ENCODE peak calls at places on chromosomes 6 and 20, in five cellular contexts. Z, B, C, U and Y are unnamed samples. For H3K36me3 and H3K4me1, the result is how much of the 10 kb centered on the place peaks cover.

GRCh38 chr6:22575190-22575589 is 5.8 kb downstream of the HDGFL1 start:
- DNase-seq in C (no peak), B (no peak), Z (no peak), U (no peak), Y (peak)

GRCh38 chr6:28757429-28758045 is 166.2 kb downstream of the TRIM27 start:
- DNase-seq in Z (no peak), C (no peak), U (no peak), B (no peak), Y (no peak)

GRCh38 chr6:150775400-150775799 is 90.1 kb upstream of the MTHFD1L start:
- DNase-seq in B (no peak), Z (no peak), C (no peak), U (no peak), Y (no peak)

GRCh38 chr20:3890410-3890751 is 1.2 kb downstream of the PANK2 start:
- DNase-seq in Z (no peak), U (no peak), C (no peak), B (no peak), Y (peak)

GRCh38 chr20:14498809-14499208 is 161.4 kb upstream of the FLRT3 start:
- DNase-seq in C (no peak), U (no peak), B (no peak), Z (no peak), Y (no peak)

GRCh38 chr6:118750143-118750542 is 98.8 kb upstream of the CEP85L start:
- DNase-seq in B (no peak), C (no peak), Z (no peak), U (no peak), Y (no peak)

GRCh38 chr6:97186416-97186999 is 96.5 kb downstream of the MMS22L start:
- DNase-seq in Z (peak), C (peak), B (peak), U (peak), Y (peak)

GRCh38 chr6:125918681-125919566 is 37.6 kb upstream of the HINT3 start:
- DNase-seq in U (peak), B (no peak), C (peak), Z (no peak), Y (peak)

GRCh38 chr6:108884211-108885059 is 36.2 kb downstream of the ARMC2 start:
- DNase-seq in Z (no peak), B (no peak), U (no peak), C (no peak), Y (no peak)

GRCh38 chr6:52253494-52253893 is 9.2 kb upstream of the IL17F start:
- DNase-seq in Z (no peak), C (no peak), B (no peak), U (no peak), Y (no peak)

GRCh38 chr6:128860782-128861181 is 22.2 kb upstream of the LAMA2 start:
- DNase-seq in Z (no peak), C (no peak), B (no peak), U (no peak), Y (no peak)

GRCh38 chr6:167392631-167393301 is 67.9 kb downstream of the TTLL2 start:
- DNase-seq in C (no peak), Z (no peak), B (no peak), U (no peak), Y (no peak)

GRCh38 chr6:95991906-95992305 is 23.9 kb upstream of the FUT9 start:
- DNase-seq in U (no peak), B (no peak), Z (no peak), C (no peak), Y (no peak)

GRCh38 chr20:9829835-9830234 is 9.0 kb downstream of the PAK5 start:
- DNase-seq in Z (no peak), B (no peak), U (no peak), C (no peak), Y (no peak)

GRCh38 chr6:151993364-151993763 is 185.9 kb downstream of the ESR1 start:
- DNase-seq in Z (no peak), B (peak), C (peak), U (no peak), Y (no peak)

GRCh38 chr6:42226251-42227143 is 8.8 kb upstream of the MRPS10 start:
- DNase-seq in U (no peak), Z (no peak), B (no peak), C (no peak), Y (peak)

GRCh38 chr6:12083763-12084162 is 71.7 kb downstream of the HIVEP1 start:
- DNase-seq in Z (no peak), C (no peak), U (no peak), B (no peak), Y (no peak)

GRCh38 chr6:72245565-72245964 is 359.2 kb downstream of the RIMS1 start:
- DNase-seq in U (no peak), C (no peak), Z (no peak), B (no peak), Y (no peak)

GRCh38 chr6:14818422-14818884 is 427.4 kb upstream of the JARID2 start:
- DNase-seq in C (no peak), U (no peak), B (no peak), Z (no peak), Y (no peak)

GRCh38 chr6:20969551-20969950 is 435.3 kb downstream of the CDKAL1 start:
- DNase-seq in B (no peak), U (no peak), C (no peak), Z (no peak), Y (no peak)

GRCh38 chr20:1478566-1478965 is 11.9 kb upstream of the NSFL1C start:
- DNase-seq in B (no peak), C (no peak), U (no peak), Z (no peak), Y (no peak)

GRCh38 chr6:12472601-12473038 is 182.5 kb downstream of the EDN1 start:
- DNase-seq in Z (peak), B (peak), U (no peak), C (no peak), Y (no peak)

GRCh38 chr20:2387180-2387577 is 6.5 kb downstream of the TGM6 start:
- DNase-seq in U (no peak), Z (no peak), C (no peak), B (no peak), Y (peak)

GRCh38 chr6:21769405-21769851 is 175.9 kb downstream of the SOX4 start:
- DNase-seq in B (no peak), C (peak), U (no peak), Z (no peak), Y (peak)

GRCh38 chr6:165181951-165182414 is 127.4 kb downstream of the C6orf118 start:
- DNase-seq in C (no peak), B (no peak), Z (no peak), U (no peak), Y (peak)

GRCh38 chr6:83365931-83366330 is 64.9 kb downstream of the ME1 start:
- DNase-seq in C (no peak), B (no peak), U (no peak), Z (no peak), Y (no peak)

GRCh38 chr20:38836991-38837390 is 31.5 kb downstream of the PPP1R16B start:
- DNase-seq in B (no peak), C (no peak), U (no peak), Z (no peak), Y (no peak)

GRCh38 chr6:67748521-67748920 is 886.6 kb upstream of the ADGRB3 start:
- DNase-seq in C (no peak), B (no peak), U (no peak), Z (no peak), Y (no peak)

GRCh38 chr6:15375638-15376290 is 129.9 kb downstream of the JARID2 start:
- DNase-seq in C (no peak), U (no peak), B (no peak), Z (no peak), Y (no peak)

GRCh38 chr6:88662163-88662580 is 301.2 kb downstream of the RNGTT start:
- DNase-seq in U (no peak), Z (no peak), C (no peak), B (no peak), Y (no peak)

GRCh38 chr20:31713312-31714049 is 9.2 kb downstream of the BCL2L1 start:
- DNase-seq in Z (peak), U (no peak), B (peak), C (peak), Y (peak)

GRCh38 chr20:51013577-51014330 is 9.2 kb downstream of the KCNG1 start:
- DNase-seq in U (no peak), C (no peak), Z (no peak), B (no peak), Y (no peak)

GRCh38 chr6:131250121-131250520 is 114.9 kb downstream of the AKAP7 start:
- DNase-seq in U (peak), B (peak), C (peak), Z (peak), Y (no peak)

GRCh38 chr20:36573798-36574277 is 441 bp downstream of the TGIF2 start:
- DNase-seq in Z (peak), C (peak), U (peak), B (no peak), Y (no peak)

GRCh38 chr6:158290659-158291058 is 21.6 kb upstream of the TULP4 start:
- DNase-seq in C (no peak), Z (no peak), B (no peak), U (no peak), Y (no peak)

GRCh38 chr6:139508023-139508422 is 133.6 kb upstream of the CITED2 start:
- DNase-seq in Z (no peak), B (no peak), U (no peak), C (no peak), Y (no peak)

GRCh38 chr6:75409928-75410327 is 83.7 kb downstream of the FILIP1 start:
- DNase-seq in B (no peak), U (no peak), Z (no peak), C (no peak), Y (no peak)

GRCh38 chr6:77451466-77451865 is 11.8 kb downstream of the HTR1B start:
- DNase-seq in U (no peak), Z (no peak), B (no peak), C (no peak), Y (no peak)

DNA sequence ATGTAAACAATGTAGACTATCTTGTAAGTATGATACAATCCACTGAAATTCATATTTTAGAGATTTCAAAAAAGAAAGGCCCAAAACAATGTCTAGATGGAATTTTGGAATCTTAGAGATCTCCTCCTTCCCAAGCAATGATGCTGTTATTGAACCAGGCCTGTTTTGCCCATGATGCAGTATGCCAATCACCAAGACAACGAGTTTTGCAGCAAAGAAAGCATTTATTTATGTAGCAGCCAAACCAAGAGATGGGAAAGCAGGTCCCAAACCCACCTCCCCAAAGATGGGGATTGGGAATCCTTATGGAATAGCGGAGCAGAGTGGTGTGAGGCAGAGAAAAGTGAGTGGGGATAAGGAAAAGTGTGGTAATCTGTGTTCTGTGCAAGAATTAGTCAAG is 197.8 kb upstream of the NT5E start:
- DNase-seq in Z (no peak), C (no peak), U (no peak), B (no peak), Y (no peak)
- H3K36me3 ChIP-seq in Z (under half), C (under half), U (under half), B (under half), Y (under half)

DNA sequence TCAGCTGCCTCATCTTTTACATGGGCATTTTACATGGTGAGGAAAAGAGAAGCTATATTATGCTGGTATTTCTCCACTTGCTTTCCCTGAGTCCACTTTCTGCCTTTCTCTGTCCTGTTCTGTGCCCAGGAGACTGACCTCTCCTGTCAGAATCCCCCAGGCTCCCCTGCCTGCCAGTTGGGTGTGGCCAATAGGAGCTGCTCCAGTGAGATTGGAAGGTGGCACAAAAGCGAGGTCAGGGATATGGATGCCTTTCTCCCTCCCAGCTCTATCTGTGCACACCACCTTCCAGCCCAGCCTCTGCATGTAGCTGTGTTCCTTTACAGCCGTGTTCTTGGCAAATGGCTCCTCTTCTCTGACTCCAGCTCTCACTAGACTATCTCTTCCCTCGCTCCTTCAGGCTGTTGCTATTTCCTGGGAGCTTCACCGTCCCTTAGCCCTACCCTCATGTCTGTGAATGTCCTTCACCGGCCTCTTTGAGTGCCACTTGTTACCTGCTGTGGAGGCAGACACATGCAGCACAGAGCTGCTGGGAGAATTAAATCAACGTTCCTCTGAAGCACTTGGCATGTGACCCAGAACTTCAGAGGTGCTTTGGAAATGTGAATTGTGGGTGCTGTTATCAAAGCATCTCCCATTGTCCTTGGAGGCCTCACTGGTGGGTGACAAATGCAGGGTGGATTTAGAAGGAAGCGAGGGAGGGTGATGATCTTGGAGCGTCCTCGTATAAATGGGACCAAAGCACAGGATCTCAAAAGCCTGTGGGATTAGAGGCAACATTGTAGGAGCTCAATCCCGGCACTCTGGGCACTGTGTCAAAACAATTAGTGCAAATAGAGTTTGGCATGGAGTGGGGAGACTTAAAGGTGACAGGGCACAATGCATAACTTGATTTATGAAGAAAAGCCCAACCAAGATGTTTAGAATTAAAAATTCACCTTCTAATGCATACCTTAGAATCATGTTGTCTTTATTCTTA is 28.9 kb upstream of the RALGAPA2 start:
- DNase-seq in C (no peak), U (no peak), B (no peak), Z (no peak), Y (no peak)
- H3K27ac ChIP-seq in C (no peak), U (no peak), B (no peak), Z (peak), Y (no peak)

DNA sequence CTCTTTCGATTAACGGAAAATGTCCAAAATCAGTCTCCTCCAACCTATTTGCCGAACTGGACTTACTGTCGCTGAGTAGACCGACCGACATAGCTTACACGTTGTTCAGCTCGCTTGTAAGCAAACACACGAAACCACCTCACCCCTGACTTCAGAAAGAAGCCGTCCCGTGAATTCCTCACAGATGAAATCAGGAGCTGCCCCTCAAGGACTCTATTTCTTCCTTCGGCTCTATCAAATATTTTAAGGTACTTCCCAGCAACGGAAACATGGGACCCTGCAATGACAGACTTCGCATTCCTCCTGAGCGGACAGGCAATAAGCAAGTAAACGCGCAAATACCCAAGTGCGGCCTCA is 973 bp upstream of the GID8 start:
- DNase-seq in B (no peak), U (no peak), Z (no peak), C (no peak), Y (peak)
- H3K4me1 ChIP-seq in B (half or more), U (under half), Z (under half), C (under half), Y (under half)

DNA sequence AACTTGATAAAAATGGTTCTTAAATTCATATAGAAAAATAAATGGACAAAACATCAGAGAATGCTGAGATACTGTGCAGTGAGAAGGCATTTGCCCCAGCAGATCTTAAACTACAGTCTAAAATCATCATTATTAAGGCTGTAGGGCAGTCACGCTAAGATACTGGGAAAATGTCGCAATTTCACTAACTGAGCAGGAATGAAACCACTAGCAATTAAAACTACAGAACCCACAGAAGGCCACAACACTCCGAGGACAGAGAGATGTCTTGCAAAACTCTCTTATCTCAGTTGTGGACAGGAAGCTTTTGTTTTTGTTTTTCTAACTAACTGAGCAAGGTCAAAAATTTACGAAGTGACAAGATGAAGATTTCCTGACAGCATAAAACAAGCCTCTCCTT is 18.3 kb downstream of the GNAS-AS1 start:
- DNase-seq in Z (no peak), C (no peak), B (no peak), U (no peak), Y (no peak)
- H3K36me3 ChIP-seq in Z (under half), C (under half), B (under half), U (under half), Y (under half)

GRCh38 chr6:148239215-148239614 is 103.4 kb upstream of the SASH1 start:
- DNase-seq in B (no peak), C (no peak), U (no peak), Z (no peak), Y (no peak)
- H3K27ac ChIP-seq in B (peak), C (no peak), U (no peak), Z (no peak), Y (no peak)

GRCh38 chr6:30826961-30827342 is 57.4 kb upstream of the DDR1 start:
- DNase-seq in Z (peak), U (no peak), C (no peak), B (no peak), Y (no peak)

GRCh38 chr6:30821862-30822784 is 62.2 kb upstream of the DDR1 start:
- DNase-seq in U (no peak), Z (no peak), B (no peak), C (no peak), Y (peak)

GRCh38 chr6:30828027-30828962 is 56.0 kb upstream of the DDR1 start:
- DNase-seq in B (peak), U (peak), C (peak), Z (peak), Y (peak)

GRCh38 chr6:30829016-30829415 is 55.3 kb upstream of the DDR1 start:
- DNase-seq in C (no peak), Z (no peak), U (no peak), B (no peak), Y (no peak)

DNA sequence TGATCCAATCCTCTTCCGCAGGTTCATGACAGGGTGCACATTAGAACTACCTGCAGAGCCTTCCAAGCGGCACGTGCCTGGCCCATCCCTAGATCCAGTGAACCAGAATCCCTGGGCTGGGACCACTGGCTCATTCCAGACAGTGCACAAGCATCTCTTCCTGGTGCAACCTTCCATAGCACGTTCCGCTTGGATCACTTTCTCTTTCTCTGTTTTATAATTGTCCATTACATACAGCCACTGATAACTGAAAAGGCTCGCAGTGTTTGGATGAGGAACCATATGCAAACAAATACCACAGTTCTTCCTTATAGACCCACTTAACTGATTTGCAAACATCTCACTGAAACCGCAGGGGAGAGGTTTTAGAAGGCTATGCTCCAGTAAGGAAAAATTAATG is 59.6 kb upstream of the DDR1 start:
- DNase-seq in U (no peak), B (no peak), Z (no peak), C (no peak), Y (no peak)
- H3K4me1 ChIP-seq in U (under half), B (half or more), Z (under half), C (under half), Y (half or more)

GRCh38 chr20:47652301-47652700 is 133.0 kb downstream of the SULF2 start:
- DNase-seq in U (no peak), Z (no peak), C (no peak), B (no peak), Y (no peak)

GRCh38 chr20:47654370-47654769 is 130.9 kb downstream of the SULF2 start:
- DNase-seq in C (no peak), B (no peak), U (no peak), Z (no peak), Y (no peak)

GRCh38 chr20:47652794-47653193 is 132.5 kb downstream of the SULF2 start:
- DNase-seq in Z (no peak), C (no peak), B (no peak), U (no peak), Y (no peak)

GRCh38 chr20:47655635-47656034 is 129.6 kb downstream of the SULF2 start:
- DNase-seq in C (no peak), U (no peak), B (no peak), Z (no peak), Y (no peak)

DNA sequence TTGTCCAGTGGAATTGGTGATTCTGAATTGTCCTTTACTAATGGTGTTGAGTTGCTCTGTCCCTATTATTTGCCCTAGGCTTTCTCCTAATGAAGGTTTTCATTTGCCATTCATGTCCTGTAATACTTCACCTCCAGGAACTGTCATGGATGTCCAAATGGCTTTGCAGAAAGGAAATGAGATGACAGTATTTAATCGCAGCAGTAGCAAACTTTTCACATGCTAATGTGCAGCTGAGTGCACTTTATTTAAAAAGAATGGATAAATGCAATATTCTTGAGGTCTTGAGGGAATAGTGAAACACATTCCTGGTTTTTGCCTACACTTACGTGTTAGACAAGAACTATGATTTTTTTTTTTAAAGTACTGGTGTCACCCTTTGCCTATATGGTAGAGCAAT is 131.4 kb downstream of the SULF2 start:
- DNase-seq in U (no peak), Z (no peak), B (no peak), C (no peak), Y (no peak)
- H3K36me3 ChIP-seq in U (under half), Z (half or more), B (half or more), C (under half), Y (under half)

GRCh38 chr6:5670381-5670780 is 336.3 kb downstream of the NRN1 start:
- DNase-seq in B (no peak), U (no peak), C (no peak), Z (no peak), Y (no peak)
- H3K27ac ChIP-seq in B (no peak), U (no peak), C (no peak), Z (no peak), Y (no peak)